ENCODE peak calls at places on chromosomes 16 and 17, in ten cellular contexts. B, K, P, T, S, U, J, I, O and X are unnamed samples.
A peak's percentile ranks its signal among the peaks of the same experiment; 100 is the strongest.

GRCh38 chr17:51461578-51462004 is 201.2 kb downstream of the UTP18 start:
- DNase-seq in B (peak; percentile 40), K (no peak), P (peak; percentile 78), T (peak; percentile 82), S (no peak), U (peak; percentile 35), J (no peak), I (peak; percentile 80), O (peak; percentile 93), X (peak; percentile 62)

GRCh38 chr17:40563371-40564052 is 1.8 kb downstream of the CCR7 start:
- DNase-seq in B (no peak), K (no peak), P (no peak), T (no peak), S (no peak), U (no peak), J (no peak), I (no peak), O (no peak), X (no peak)

GRCh38 chr17:37092041-37092440 is 143.3 kb downstream of the AATF start:
- DNase-seq in B (no peak), K (no peak), P (no peak), T (no peak), S (no peak), U (no peak), J (no peak), I (no peak), O (no peak), X (no peak)

GRCh38 chr17:32496348-32497078 is 9.7 kb downstream of the CDK5R1 start:
- DNase-seq in B (no peak), K (peak; percentile 40), P (no peak), T (peak; percentile 75), S (no peak), U (no peak), J (peak; percentile 56), I (peak; percentile 31), O (peak; percentile 99), X (peak; percentile 89)

GRCh38 chr17:20153231-20153630 is 144.1 kb downstream of the SPECC1 start:
- DNase-seq in B (no peak), K (no peak), P (no peak), T (no peak), S (no peak), U (no peak), J (no peak), I (no peak), O (no peak), X (no peak)

GRCh38 chr17:12571606-12572005 is 94.1 kb upstream of the MYOCD start:
- DNase-seq in B (no peak), K (no peak), P (no peak), T (no peak), S (no peak), U (no peak), J (no peak), I (no peak), O (no peak), X (no peak)

GRCh38 chr16:9134739-9135138 is 43.3 kb downstream of the HAPSTR1 start:
- DNase-seq in B (peak; percentile 91), K (no peak), P (peak; percentile 75), T (peak; percentile 60), S (peak; percentile 53), U (peak; percentile 41), J (peak; percentile 65), I (peak; percentile 63), O (peak; percentile 58), X (peak; percentile 38)

GRCh38 chr17:47204722-47205418 is 4.3 kb upstream of the MYL4 start:
- DNase-seq in B (peak; percentile 87), K (no peak), P (no peak), T (peak; percentile 26), S (peak; percentile 66), U (no peak), J (no peak), I (peak; percentile 30), O (peak; percentile 51), X (peak; percentile 68)

DNA sequence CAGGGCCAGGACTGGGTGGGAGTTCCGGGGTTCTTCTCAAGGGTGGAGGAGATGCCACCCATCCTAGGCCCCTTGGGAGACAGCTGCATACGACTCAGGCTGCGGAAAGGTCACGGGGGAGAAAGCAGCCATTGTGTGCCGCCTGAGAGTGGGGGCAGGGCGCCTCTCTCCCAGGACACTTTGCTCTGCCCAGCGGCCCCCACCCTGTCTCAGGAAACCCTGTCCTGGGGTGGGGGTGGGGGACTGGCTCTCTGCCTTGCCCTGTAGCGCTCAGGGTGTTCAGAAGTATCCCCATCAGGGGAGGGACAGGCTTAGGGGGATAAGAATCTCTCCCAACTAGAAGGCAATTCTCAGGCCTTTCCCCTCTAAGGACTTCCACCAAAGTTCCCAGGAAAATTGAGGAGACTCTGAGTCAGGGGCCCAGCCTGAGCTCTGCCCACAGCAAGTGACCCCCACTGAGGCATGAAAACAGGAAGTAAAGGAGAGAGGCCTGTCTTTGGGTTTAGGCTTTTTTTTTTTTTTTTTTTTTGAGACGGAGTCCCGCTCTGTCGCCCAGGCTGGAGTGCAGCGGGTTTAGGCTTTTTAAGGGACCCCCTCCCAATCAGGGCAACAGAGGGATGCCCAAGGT is 4.9 kb downstream of the GIT1 start:
- DNase-seq in B (peak; percentile 45), K (peak; percentile 46), P (no peak), T (no peak), S (peak; percentile 3), U (no peak), J (no peak), I (no peak), O (peak; percentile 57), X (no peak)
- H3K4me1 ChIP-seq in B (peaks cover 53% of the 10 kb centered on the region), K (peaks cover 11% of the 10 kb centered on the region), P (peaks cover 32% of the 10 kb centered on the region), T (peaks cover 8% of the 10 kb centered on the region), S (peaks cover 13% of the 10 kb centered on the region), U (peaks cover 34% of the 10 kb centered on the region), J (peaks cover 41% of the 10 kb centered on the region), I (peaks cover 7% of the 10 kb centered on the region), O (peaks cover 14% of the 10 kb centered on the region), X (peaks cover 16% of the 10 kb centered on the region)

GRCh38 chr17:82432017-82432416 is 13.6 kb upstream of the OGFOD3 start:
- DNase-seq in B (no peak), K (no peak), P (no peak), T (no peak), S (no peak), U (no peak), J (no peak), I (no peak), O (no peak), X (no peak)
- H3K4me3 ChIP-seq in B (no peak overlapping the region), K (no peak overlapping the region), P (no peak overlapping the region), T (no peak overlapping the region), S (no peak overlapping the region), U (no peak overlapping the region), J (no peak overlapping the region), I (no peak overlapping the region), O (no peak overlapping the region), X (no peak overlapping the region)

DNA sequence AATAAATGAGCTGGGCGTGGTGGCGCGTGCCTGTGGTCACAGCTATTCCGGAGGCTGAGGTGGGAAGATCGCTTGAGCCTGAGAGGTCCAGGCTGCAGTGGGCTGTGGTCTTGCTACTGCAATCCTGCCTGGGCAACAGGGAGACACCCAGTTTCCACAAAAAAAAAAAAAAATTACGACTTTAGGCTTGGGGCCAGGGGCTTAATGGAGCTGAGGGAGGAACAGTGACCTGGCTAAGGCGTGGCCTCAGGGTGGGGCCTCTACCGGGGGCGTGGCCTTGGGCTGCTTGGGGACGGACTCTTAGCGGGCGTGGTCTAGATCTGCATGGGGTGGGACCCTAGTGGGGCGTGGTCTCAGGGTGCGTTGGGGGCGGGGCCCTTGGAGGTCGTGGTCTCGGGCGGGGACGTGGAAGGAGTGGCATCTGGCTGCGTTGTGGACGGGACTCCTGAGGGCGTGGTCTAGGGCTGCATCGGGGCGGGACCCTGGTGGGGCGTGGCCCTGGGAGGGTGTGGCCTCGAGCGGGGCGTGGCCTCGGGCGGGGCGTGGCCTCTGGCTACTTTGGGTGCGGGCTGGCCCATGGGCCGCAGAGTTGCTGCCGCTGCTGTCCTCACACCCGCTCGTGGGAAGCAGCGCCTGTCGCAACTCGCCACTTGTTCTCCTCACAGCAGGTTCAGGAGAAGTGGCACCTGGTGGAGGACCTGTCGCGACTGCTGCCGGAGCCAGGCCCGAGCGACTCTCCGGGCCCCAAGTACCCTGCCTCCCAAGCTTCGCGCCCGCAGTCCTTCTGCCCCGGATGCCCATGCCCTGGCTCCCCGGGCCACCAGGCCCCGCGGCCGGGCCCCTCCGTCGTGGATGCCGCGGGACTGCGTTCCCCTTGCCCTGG is 5.8 kb upstream of the C17orf99 start:
- DNase-seq in B (peak; percentile 100), K (peak; percentile 99), P (peak; percentile 84), T (peak; percentile 100), S (peak; percentile 84), U (peak; percentile 92), J (peak; percentile 90), I (peak; percentile 77), O (peak; percentile 92), X (peak; percentile 93)
- H3K4me1 ChIP-seq in B (peaks cover 20% of the 10 kb centered on the region), K (peaks cover 52% of the 10 kb centered on the region), P (no peaks in the 10 kb centered on the region), T (peaks cover 48% of the 10 kb centered on the region), S (peaks cover 44% of the 10 kb centered on the region), U (peaks cover 6% of the 10 kb centered on the region), J (peaks cover 26% of the 10 kb centered on the region), I (peaks cover 22% of the 10 kb centered on the region), O (no peaks in the 10 kb centered on the region), X (peaks cover 13% of the 10 kb centered on the region)

GRCh38 chr17:82756166-82756565 is 4.3 kb downstream of the TBCD start:
- DNase-seq in B (no peak), K (no peak), P (no peak), T (no peak), S (no peak), U (no peak), J (no peak), I (no peak), O (no peak), X (no peak)

GRCh38 chr17:82753201-82753464 is 1.3 kb downstream of the TBCD start:
- DNase-seq in B (no peak), K (no peak), P (no peak), T (no peak), S (no peak), U (no peak), J (no peak), I (no peak), O (no peak), X (no peak)

GRCh38 chr17:82752371-82753200 is 721 bp downstream of the TBCD start:
- DNase-seq in B (peak; percentile 46), K (peak; percentile 65), P (peak; percentile 44), T (no peak), S (no peak), U (no peak), J (peak; percentile 73), I (peak; percentile 27), O (peak; percentile 95), X (peak; percentile 50)

GRCh38 chr17:82753516-82753915 is 1.7 kb downstream of the TBCD start:
- DNase-seq in B (no peak), K (no peak), P (no peak), T (no peak), S (no peak), U (no peak), J (no peak), I (no peak), O (no peak), X (no peak)

DNA sequence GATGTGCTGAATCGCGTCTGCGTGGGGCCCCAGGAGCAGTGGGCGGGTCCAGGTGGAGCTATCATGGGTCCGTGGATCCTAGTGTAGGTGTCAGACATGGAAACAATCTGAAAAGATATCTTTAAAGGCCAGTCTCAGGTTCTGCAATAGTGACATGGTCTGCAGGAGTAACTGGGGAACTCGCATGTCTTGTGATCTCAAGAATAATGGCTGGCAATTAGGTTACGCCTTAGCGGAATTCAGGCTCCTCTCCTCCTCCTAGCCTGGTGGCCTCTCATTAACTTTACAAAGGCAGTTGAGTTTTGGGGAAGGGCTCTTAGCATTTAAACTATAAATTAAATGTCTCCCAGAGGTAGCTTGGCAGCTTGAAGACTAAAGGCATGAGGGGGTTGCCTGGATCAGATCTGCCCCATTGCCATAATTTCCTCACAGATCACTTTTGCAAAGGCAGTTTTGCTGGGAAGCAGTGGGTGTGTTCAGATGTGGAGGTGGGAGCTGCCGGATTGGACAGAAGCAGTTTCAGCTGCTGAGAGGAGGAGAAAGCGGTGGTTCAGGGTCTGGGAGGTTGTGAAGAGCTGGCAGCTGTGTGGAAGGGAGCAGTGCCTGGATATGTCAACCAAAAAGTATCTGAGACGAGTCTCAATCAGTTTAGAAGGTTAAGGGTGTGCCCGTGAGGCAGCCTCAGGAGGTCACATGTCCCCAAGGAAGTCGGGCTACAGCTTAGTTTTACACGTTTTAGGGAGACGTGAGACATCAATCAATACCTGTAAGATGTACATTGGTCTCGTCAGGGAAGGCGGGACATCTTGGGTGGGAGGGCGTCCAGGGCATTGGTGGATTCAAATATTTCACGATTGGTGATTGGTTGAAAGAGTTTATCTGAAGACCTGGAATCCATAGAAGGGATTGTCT is 2.7 kb downstream of the TBCD start:
- DNase-seq in B (peak; percentile 52), K (no peak), P (no peak), T (no peak), S (no peak), U (peak; percentile 46), J (no peak), I (no peak), O (peak; percentile 73), X (no peak)
- H3K4me3 ChIP-seq in B (no peak overlapping the region), K (no peak overlapping the region), P (peak overlapping the region; percentile 84), T (no peak overlapping the region), S (no peak overlapping the region), U (no peak overlapping the region), J (no peak overlapping the region), I (peak overlapping the region; percentile 22), O (no peak overlapping the region), X (no peak overlapping the region)